ENCODE peak calls at places on chromosomes 4 and X, in six cellular contexts. One of them, this sample, is unnamed.

GRCh38 chr4:175051974-175052373 is 133.8 kb downstream of the ADAM29 start:
- DNase-seq in fibroblast of lung: no peak
- DNase-seq in H1: no peak
- DNase-seq in H9: no peak
- DNase-seq in GM23338: no peak
- DNase-seq in PC-3: no peak
- DNase-seq in this sample: no peak

GRCh38 chrX:47499291-47499690 is 16.3 kb upstream of the ZNF41 start:
- DNase-seq in H1: no peak
- DNase-seq in PC-3: peak; percentile 7
- DNase-seq in fibroblast of lung: peak; percentile 20
- DNase-seq in GM23338: no peak
- DNase-seq in H9: no peak
- DNase-seq in this sample: no peak

GRCh38 chrX:12843668-12844279 is 23.1 kb upstream of the TLR7 start:
- DNase-seq in GM23338: no peak
- DNase-seq in H1: no peak
- DNase-seq in fibroblast of lung: no peak
- DNase-seq in PC-3: no peak
- DNase-seq in H9: no peak
- DNase-seq in this sample: no peak

GRCh38 chr4:135371137-135371536 is 1169.5 kb upstream of the PABPC4L start:
- DNase-seq in PC-3: no peak
- DNase-seq in H9: peak; percentile 50
- DNase-seq in H1: peak; percentile 10
- DNase-seq in fibroblast of lung: no peak
- DNase-seq in GM23338: peak; percentile 30
- DNase-seq in this sample: no peak

GRCh38 chr4:88008624-88009235 is 1.3 kb downstream of the PKD2 start:
- DNase-seq in H9: no peak
- DNase-seq in H1: no peak
- DNase-seq in fibroblast of lung: peak; percentile 75
- DNase-seq in PC-3: peak; percentile 4
- DNase-seq in GM23338: no peak
- DNase-seq in this sample: no peak

GRCh38 chrX:76802698-76803097 is 375.2 kb downstream of the MAGEE1 start:
- DNase-seq in H1: no peak
- DNase-seq in GM23338: no peak
- DNase-seq in H9: no peak
- DNase-seq in PC-3: peak; percentile 66
- DNase-seq in fibroblast of lung: no peak
- DNase-seq in this sample: no peak

GRCh38 chr4:40150932-40151331 is 45.9 kb upstream of the RHOH start:
- DNase-seq in fibroblast of lung: peak; percentile 20
- DNase-seq in GM23338: no peak
- DNase-seq in PC-3: no peak
- DNase-seq in H1: no peak
- DNase-seq in H9: no peak
- DNase-seq in this sample: no peak

GRCh38 chr4:170242471-170242870 is 152.7 kb upstream of the AADAT start:
- DNase-seq in PC-3: no peak
- DNase-seq in fibroblast of lung: peak; percentile 36
- DNase-seq in GM23338: no peak
- DNase-seq in H9: no peak
- DNase-seq in H1: no peak
- DNase-seq in this sample: no peak

GRCh38 chrX:63250253-63250868 is 100.8 kb downstream of the SPIN4 start:
- DNase-seq in PC-3: peak; percentile 85
- DNase-seq in H9: peak; percentile 38
- DNase-seq in H1: no peak
- DNase-seq in GM23338: peak; percentile 81
- DNase-seq in fibroblast of lung: peak; percentile 72
- DNase-seq in this sample: peak; percentile 77

GRCh38 chr4:27267435-27268355 is 407.1 kb downstream of the STIM2 start:
- DNase-seq in H9: no peak
- DNase-seq in PC-3: no peak
- DNase-seq in fibroblast of lung: no peak
- DNase-seq in GM23338: no peak
- DNase-seq in H1: no peak
- DNase-seq in this sample: no peak

GRCh38 chr4:99209671-99210070 is 9.4 kb downstream of the ADH6 start:
- DNase-seq in H1: no peak
- DNase-seq in fibroblast of lung: peak; percentile 76
- DNase-seq in PC-3: no peak
- DNase-seq in H9: no peak
- DNase-seq in GM23338: no peak
- DNase-seq in this sample: no peak

GRCh38 chrX:132491191-132491590 is 2.4 kb upstream of the MBNL3 start:
- DNase-seq in GM23338: peak; percentile 23
- DNase-seq in fibroblast of lung: no peak
- DNase-seq in H9: no peak
- DNase-seq in PC-3: peak; percentile 79
- DNase-seq in H1: no peak
- DNase-seq in this sample: peak; percentile 19

GRCh38 chr4:88661724-88662123 is 35.9 kb downstream of the NAP1L5 start:
- DNase-seq in H9: no peak
- DNase-seq in GM23338: no peak
- DNase-seq in H1: no peak
- DNase-seq in fibroblast of lung: peak; percentile 84
- DNase-seq in PC-3: peak; percentile 81
- DNase-seq in this sample: peak; percentile 5

GRCh38 chrX:127011629-127012028 is 192.1 kb downstream of the PRR32 start:
- DNase-seq in H9: no peak
- DNase-seq in fibroblast of lung: no peak
- DNase-seq in PC-3: no peak
- DNase-seq in GM23338: no peak
- DNase-seq in H1: no peak
- DNase-seq in this sample: no peak

DNA sequence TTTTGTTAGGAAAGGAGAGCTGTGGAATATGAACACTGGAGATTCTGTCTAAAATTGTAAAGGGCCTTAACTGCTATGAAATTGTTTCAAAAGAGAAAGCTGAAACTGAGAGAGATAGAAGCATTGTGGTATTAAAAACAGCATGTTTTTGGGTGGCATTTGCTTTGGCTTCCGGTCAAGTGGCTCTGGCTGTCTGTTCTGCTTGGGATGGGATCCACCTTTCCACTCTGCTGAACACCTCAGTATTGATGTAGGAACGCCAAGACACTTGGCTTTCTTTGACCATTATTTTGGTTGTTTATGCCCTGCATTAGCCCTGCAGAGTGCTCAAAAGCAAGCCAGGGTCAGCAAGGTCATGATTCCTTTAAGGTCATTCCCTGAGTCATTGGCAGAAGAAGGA is 199.7 kb downstream of the SLC4A4 start:
- DNase-seq in H1: no peak
- DNase-seq in PC-3: no peak
- DNase-seq in GM23338: no peak
- DNase-seq in H9: no peak
- DNase-seq in fibroblast of lung: no peak
- DNase-seq in this sample: no peak
- H3K27me3 ChIP-seq in H1: no peaks in the 10 kb centered on the region
- H3K27me3 ChIP-seq in PC-3: no peaks in the 10 kb centered on the region
- H3K27me3 ChIP-seq in GM23338: no peaks in the 10 kb centered on the region
- H3K27me3 ChIP-seq in H9: no peaks in the 10 kb centered on the region
- H3K27me3 ChIP-seq in fibroblast of lung: no peaks in the 10 kb centered on the region
- H3K27me3 ChIP-seq in this sample: no peaks in the 10 kb centered on the region

GRCh38 chr4:110184791-110185155 is 13.6 kb downstream of the ELOVL6 start:
- DNase-seq in H1: no peak
- DNase-seq in fibroblast of lung: no peak
- DNase-seq in PC-3: no peak
- DNase-seq in H9: no peak
- DNase-seq in GM23338: no peak
- DNase-seq in this sample: no peak

GRCh38 chr4:110183643-110184042 is 14.8 kb downstream of the ELOVL6 start:
- DNase-seq in fibroblast of lung: no peak
- DNase-seq in PC-3: no peak
- DNase-seq in H9: no peak
- DNase-seq in GM23338: no peak
- DNase-seq in H1: no peak
- DNase-seq in this sample: no peak

GRCh38 chr4:110183058-110183457 is 15.4 kb downstream of the ELOVL6 start:
- DNase-seq in fibroblast of lung: no peak
- DNase-seq in H9: no peak
- DNase-seq in GM23338: no peak
- DNase-seq in H1: no peak
- DNase-seq in PC-3: no peak
- DNase-seq in this sample: no peak

GRCh38 chr4:110188113-110188512 is 10.3 kb downstream of the ELOVL6 start:
- DNase-seq in fibroblast of lung: no peak
- DNase-seq in PC-3: no peak
- DNase-seq in GM23338: no peak
- DNase-seq in H1: no peak
- DNase-seq in H9: no peak
- DNase-seq in this sample: no peak

GRCh38 chr4:110184124-110184790 is 14.2 kb downstream of the ELOVL6 start:
- DNase-seq in PC-3: no peak
- DNase-seq in GM23338: peak; percentile 71
- DNase-seq in H9: no peak
- DNase-seq in fibroblast of lung: peak; percentile 71
- DNase-seq in H1: peak; percentile 39
- DNase-seq in this sample: no peak
- H3K4me2 ChIP-seq in PC-3: no peak overlapping the region
- H3K4me2 ChIP-seq in GM23338: peak overlapping the region; percentile 66
- H3K4me2 ChIP-seq in H9: no peak overlapping the region
- H3K4me2 ChIP-seq in fibroblast of lung: no peak overlapping the region
- H3K4me2 ChIP-seq in H1: no peak overlapping the region
- H3K4me2 ChIP-seq in this sample: no peak overlapping the region

GRCh38 chrX:51215266-51215665 is 117.4 kb upstream of the NUDT10 start:
- DNase-seq in PC-3: peak; percentile 1
- DNase-seq in fibroblast of lung: no peak
- DNase-seq in H1: no peak
- DNase-seq in GM23338: peak; percentile 49
- DNase-seq in H9: no peak
- DNase-seq in this sample: no peak
- H3K27me3 ChIP-seq in PC-3: no peaks in the 10 kb centered on the region
- H3K27me3 ChIP-seq in fibroblast of lung: no peaks in the 10 kb centered on the region
- H3K27me3 ChIP-seq in H1: no peaks in the 10 kb centered on the region
- H3K27me3 ChIP-seq in GM23338: no peaks in the 10 kb centered on the region
- H3K27me3 ChIP-seq in H9: no peaks in the 10 kb centered on the region
- H3K27me3 ChIP-seq in this sample: no peaks in the 10 kb centered on the region

GRCh38 chr4:2043396-2044118 is 15.6 kb upstream of the NAT8L start:
- DNase-seq in fibroblast of lung: no peak
- DNase-seq in H9: no peak
- DNase-seq in PC-3: no peak
- DNase-seq in GM23338: no peak
- DNase-seq in H1: no peak
- DNase-seq in this sample: no peak
- H3K4me2 ChIP-seq in fibroblast of lung: no peak overlapping the region
- H3K4me2 ChIP-seq in H9: no peak overlapping the region
- H3K4me2 ChIP-seq in PC-3: no peak overlapping the region
- H3K4me2 ChIP-seq in GM23338: no peak overlapping the region
- H3K4me2 ChIP-seq in H1: no peak overlapping the region
- H3K4me2 ChIP-seq in this sample: no peak overlapping the region

GRCh38 chr4:54098375-54098774 is 1.6 kb upstream of the GSX2 start:
- DNase-seq in H9: no peak
- DNase-seq in H1: no peak
- DNase-seq in fibroblast of lung: no peak
- DNase-seq in PC-3: no peak
- DNase-seq in GM23338: peak; percentile 34
- DNase-seq in this sample: no peak
- H3K27me3 ChIP-seq in H9: peaks cover 90% of the 10 kb centered on the region
- H3K27me3 ChIP-seq in H1: peaks cover 93% of the 10 kb centered on the region
- H3K27me3 ChIP-seq in fibroblast of lung: peaks cover 31% of the 10 kb centered on the region
- H3K27me3 ChIP-seq in PC-3: peaks cover 52% of the 10 kb centered on the region
- H3K27me3 ChIP-seq in GM23338: peaks cover 100% of the 10 kb centered on the region
- H3K27me3 ChIP-seq in this sample: peaks cover 99% of the 10 kb centered on the region

DNA sequence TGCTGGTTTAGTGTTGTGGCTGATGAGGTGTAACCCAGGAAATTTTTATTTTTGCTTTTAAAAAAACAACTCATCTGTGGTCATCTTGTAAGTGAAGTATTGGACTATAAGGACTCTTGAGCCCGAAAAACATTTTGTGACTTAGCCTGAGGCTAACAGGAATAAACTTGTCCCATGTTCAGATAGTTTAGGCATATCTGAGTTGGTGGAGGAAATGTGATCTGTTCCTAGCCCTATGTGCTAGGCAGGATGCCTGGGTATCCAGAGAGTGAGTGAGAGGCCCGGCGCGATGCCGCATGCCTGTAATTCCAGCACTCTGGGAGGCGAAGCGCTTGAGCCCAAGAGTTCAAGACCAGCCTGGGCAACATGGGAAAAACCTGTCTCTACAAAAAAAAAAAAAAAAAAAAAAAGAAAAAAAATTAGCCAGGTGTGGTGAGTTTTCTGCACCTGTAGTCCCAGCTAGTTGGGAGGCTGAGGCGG is 3.7 kb downstream of the SMS start:
- DNase-seq in H9: peak; percentile 52
- DNase-seq in PC-3: no peak
- DNase-seq in H1: no peak
- DNase-seq in fibroblast of lung: no peak
- DNase-seq in GM23338: peak; percentile 50
- DNase-seq in this sample: no peak
- H3K4me2 ChIP-seq in H9: peak overlapping the region; percentile 87
- H3K4me2 ChIP-seq in PC-3: peak overlapping the region; percentile 85
- H3K4me2 ChIP-seq in H1: peak overlapping the region; percentile 82
- H3K4me2 ChIP-seq in fibroblast of lung: peak overlapping the region; percentile 68
- H3K4me2 ChIP-seq in GM23338: peak overlapping the region; percentile 74
- H3K4me2 ChIP-seq in this sample: no peak overlapping the region

GRCh38 chr4:7275490-7276154 is 83.3 kb downstream of the SORCS2 start:
- DNase-seq in H9: no peak
- DNase-seq in fibroblast of lung: no peak
- DNase-seq in PC-3: peak; percentile 57
- DNase-seq in H1: no peak
- DNase-seq in GM23338: no peak
- DNase-seq in this sample: no peak

GRCh38 chr4:7276538-7276937 is 84.2 kb downstream of the SORCS2 start:
- DNase-seq in fibroblast of lung: no peak
- DNase-seq in H9: no peak
- DNase-seq in H1: no peak
- DNase-seq in GM23338: no peak
- DNase-seq in PC-3: no peak
- DNase-seq in this sample: no peak

GRCh38 chr4:7270121-7270520 is 77.8 kb downstream of the SORCS2 start:
- DNase-seq in PC-3: no peak
- DNase-seq in fibroblast of lung: no peak
- DNase-seq in H9: no peak
- DNase-seq in GM23338: no peak
- DNase-seq in H1: no peak
- DNase-seq in this sample: no peak

GRCh38 chr4:7275067-7275466 is 82.7 kb downstream of the SORCS2 start:
- DNase-seq in H9: no peak
- DNase-seq in H1: no peak
- DNase-seq in fibroblast of lung: no peak
- DNase-seq in GM23338: no peak
- DNase-seq in PC-3: peak; percentile 53
- DNase-seq in this sample: no peak

DNA sequence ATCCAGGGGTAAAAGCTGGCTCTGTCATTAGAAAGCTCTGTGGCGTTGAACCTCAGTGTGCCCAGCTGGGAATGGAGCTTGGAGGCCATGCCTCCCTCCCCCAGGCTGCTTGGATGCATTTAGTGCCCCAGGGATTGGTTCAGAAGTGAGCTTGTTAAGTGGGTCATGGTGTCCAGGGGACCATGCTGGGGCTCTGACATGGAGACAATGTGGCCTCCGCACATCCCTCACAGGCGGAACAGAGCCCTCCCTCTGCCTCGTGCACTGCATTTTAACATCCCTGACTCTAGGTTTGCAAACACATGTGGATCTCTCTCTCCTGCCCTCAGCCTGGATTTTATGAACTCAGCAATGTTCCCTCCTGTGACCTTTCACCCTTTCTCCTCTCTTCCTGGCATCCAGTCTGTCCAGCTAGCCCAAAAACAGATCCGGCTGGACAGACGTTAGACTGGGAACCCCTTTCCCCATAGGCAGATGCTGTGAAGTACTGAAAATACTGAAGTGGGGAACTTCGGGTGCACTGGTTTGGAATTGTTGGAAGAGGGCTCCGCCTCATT is 81.5 kb downstream of the SORCS2 start:
- DNase-seq in H9: no peak
- DNase-seq in PC-3: no peak
- DNase-seq in H1: no peak
- DNase-seq in fibroblast of lung: no peak
- DNase-seq in GM23338: no peak
- DNase-seq in this sample: no peak
- H3K27me3 ChIP-seq in H9: no peaks in the 10 kb centered on the region
- H3K27me3 ChIP-seq in PC-3: no peaks in the 10 kb centered on the region
- H3K27me3 ChIP-seq in H1: no peaks in the 10 kb centered on the region
- H3K27me3 ChIP-seq in fibroblast of lung: peaks cover 4% of the 10 kb centered on the region
- H3K27me3 ChIP-seq in GM23338: no peaks in the 10 kb centered on the region
- H3K27me3 ChIP-seq in this sample: no peaks in the 10 kb centered on the region

This sample was measured in hepatocyte.